ENCODE peak calls at places on chromosomes 2 and 18, in ten cellular contexts. One of them, this sample, is unnamed.
A peak's percentile ranks its signal among the peaks of the same experiment; 100 is the strongest.

GRCh38 chr2:214465386-214466146 is 54.7 kb downstream of the VWC2L start:
- DNase-seq in hepatocyte: peak; percentile 28
- DNase-seq in endothelial cell of umbilical vein: no peak
- DNase-seq in CD4-positive, CD25-positive, alpha-beta regulatory T cell: no peak
- DNase-seq in fibroblast of lung: no peak
- DNase-seq in tibial artery: peak; percentile 77
- DNase-seq in heart left ventricle: peak; percentile 74
- DNase-seq in CD8-positive, alpha-beta memory T cell: no peak
- DNase-seq in HCT116: no peak
- DNase-seq in RWPE2: no peak
- DNase-seq in this sample: no peak

GRCh38 chr2:241636983-241637232 is at the start of gene THAP4:
- DNase-seq in hepatocyte: peak; percentile 87
- DNase-seq in endothelial cell of umbilical vein: no peak
- DNase-seq in CD4-positive, CD25-positive, alpha-beta regulatory T cell: peak; percentile 51
- DNase-seq in fibroblast of lung: no peak
- DNase-seq in tibial artery: peak; percentile 79
- DNase-seq in heart left ventricle: peak; percentile 81
- DNase-seq in CD8-positive, alpha-beta memory T cell: no peak
- DNase-seq in HCT116: no peak
- DNase-seq in RWPE2: no peak
- DNase-seq in this sample: peak; percentile 31

GRCh38 chr18:46152808-46153617 is 48.8 kb downstream of the HAUS1 start:
- DNase-seq in hepatocyte: no peak
- DNase-seq in endothelial cell of umbilical vein: no peak
- DNase-seq in CD4-positive, CD25-positive, alpha-beta regulatory T cell: no peak
- DNase-seq in fibroblast of lung: no peak
- DNase-seq in tibial artery: no peak
- DNase-seq in heart left ventricle: no peak
- DNase-seq in CD8-positive, alpha-beta memory T cell: no peak
- DNase-seq in HCT116: no peak
- DNase-seq in RWPE2: peak; percentile 89
- DNase-seq in this sample: no peak

GRCh38 chr2:222319576-222320440 is 21.0 kb upstream of the PAX3 start:
- DNase-seq in hepatocyte: peak; percentile 54
- DNase-seq in endothelial cell of umbilical vein: no peak
- DNase-seq in CD4-positive, CD25-positive, alpha-beta regulatory T cell: no peak
- DNase-seq in fibroblast of lung: no peak
- DNase-seq in tibial artery: no peak
- DNase-seq in heart left ventricle: peak; percentile 49
- DNase-seq in CD8-positive, alpha-beta memory T cell: no peak
- DNase-seq in HCT116: no peak
- DNase-seq in RWPE2: peak; percentile 42
- DNase-seq in this sample: peak; percentile 43

GRCh38 chr2:71669628-71670429 is 216.5 kb downstream of the DYSF start:
- DNase-seq in hepatocyte: no peak
- DNase-seq in endothelial cell of umbilical vein: no peak
- DNase-seq in CD4-positive, CD25-positive, alpha-beta regulatory T cell: no peak
- DNase-seq in fibroblast of lung: no peak
- DNase-seq in tibial artery: peak; percentile 42
- DNase-seq in heart left ventricle: no peak
- DNase-seq in CD8-positive, alpha-beta memory T cell: no peak
- DNase-seq in HCT116: no peak
- DNase-seq in RWPE2: no peak
- DNase-seq in this sample: no peak

GRCh38 chr2:231795525-231796327 is 9.5 kb downstream of the COPS7B start:
- DNase-seq in hepatocyte: peak; percentile 70
- DNase-seq in endothelial cell of umbilical vein: peak; percentile 89
- DNase-seq in CD4-positive, CD25-positive, alpha-beta regulatory T cell: no peak
- DNase-seq in fibroblast of lung: peak; percentile 69
- DNase-seq in tibial artery: no peak
- DNase-seq in heart left ventricle: no peak
- DNase-seq in CD8-positive, alpha-beta memory T cell: no peak
- DNase-seq in HCT116: peak; percentile 81
- DNase-seq in RWPE2: no peak
- DNase-seq in this sample: peak; percentile 30

GRCh38 chr2:217829420-217829819 is 173.4 kb downstream of the TNS1 start:
- DNase-seq in hepatocyte: no peak
- DNase-seq in endothelial cell of umbilical vein: no peak
- DNase-seq in CD4-positive, CD25-positive, alpha-beta regulatory T cell: no peak
- DNase-seq in fibroblast of lung: no peak
- DNase-seq in tibial artery: no peak
- DNase-seq in heart left ventricle: peak; percentile 29
- DNase-seq in CD8-positive, alpha-beta memory T cell: no peak
- DNase-seq in HCT116: no peak
- DNase-seq in RWPE2: no peak
- DNase-seq in this sample: no peak

GRCh38 chr2:207143131-207143473 is 22.6 kb downstream of the KLF7 start:
- DNase-seq in hepatocyte: no peak
- DNase-seq in endothelial cell of umbilical vein: no peak
- DNase-seq in CD4-positive, CD25-positive, alpha-beta regulatory T cell: no peak
- DNase-seq in fibroblast of lung: no peak
- DNase-seq in tibial artery: no peak
- DNase-seq in heart left ventricle: no peak
- DNase-seq in CD8-positive, alpha-beta memory T cell: no peak
- DNase-seq in HCT116: no peak
- DNase-seq in RWPE2: no peak
- DNase-seq in this sample: no peak

GRCh38 chr18:5890261-5890605 is 5.1 kb downstream of the TMEM200C start:
- DNase-seq in hepatocyte: no peak
- DNase-seq in endothelial cell of umbilical vein: no peak
- DNase-seq in CD4-positive, CD25-positive, alpha-beta regulatory T cell: no peak
- DNase-seq in fibroblast of lung: no peak
- DNase-seq in tibial artery: peak; percentile 57
- DNase-seq in heart left ventricle: peak; percentile 31
- DNase-seq in CD8-positive, alpha-beta memory T cell: peak; percentile 7
- DNase-seq in HCT116: no peak
- DNase-seq in RWPE2: no peak
- DNase-seq in this sample: no peak

GRCh38 chr2:10120938-10121574 is 1.5 kb upstream of the RRM2 start:
- DNase-seq in hepatocyte: peak; percentile 46
- DNase-seq in endothelial cell of umbilical vein: no peak
- DNase-seq in CD4-positive, CD25-positive, alpha-beta regulatory T cell: no peak
- DNase-seq in fibroblast of lung: peak; percentile 32
- DNase-seq in tibial artery: no peak
- DNase-seq in heart left ventricle: no peak
- DNase-seq in CD8-positive, alpha-beta memory T cell: no peak
- DNase-seq in HCT116: no peak
- DNase-seq in RWPE2: no peak
- DNase-seq in this sample: no peak

GRCh38 chr2:71082402-71083252 is 14.2 kb downstream of the NAGK start:
- DNase-seq in hepatocyte: no peak
- DNase-seq in endothelial cell of umbilical vein: no peak
- DNase-seq in CD4-positive, CD25-positive, alpha-beta regulatory T cell: no peak
- DNase-seq in fibroblast of lung: no peak
- DNase-seq in tibial artery: no peak
- DNase-seq in heart left ventricle: no peak
- DNase-seq in CD8-positive, alpha-beta memory T cell: no peak
- DNase-seq in HCT116: no peak
- DNase-seq in RWPE2: no peak
- DNase-seq in this sample: no peak

GRCh38 chr18:36153771-36154170 is 24.1 kb downstream of the ELP2 start:
- DNase-seq in hepatocyte: no peak
- DNase-seq in endothelial cell of umbilical vein: no peak
- DNase-seq in CD4-positive, CD25-positive, alpha-beta regulatory T cell: no peak
- DNase-seq in fibroblast of lung: no peak
- DNase-seq in tibial artery: no peak
- DNase-seq in heart left ventricle: no peak
- DNase-seq in CD8-positive, alpha-beta memory T cell: no peak
- DNase-seq in HCT116: no peak
- DNase-seq in RWPE2: no peak
- DNase-seq in this sample: no peak

GRCh38 chr2:27185331-27186026 is 26.4 kb upstream of the ATRAID start:
- DNase-seq in hepatocyte: peak; percentile 19
- DNase-seq in endothelial cell of umbilical vein: no peak
- DNase-seq in CD4-positive, CD25-positive, alpha-beta regulatory T cell: no peak
- DNase-seq in fibroblast of lung: peak; percentile 88
- DNase-seq in tibial artery: peak; percentile 84
- DNase-seq in heart left ventricle: no peak
- DNase-seq in CD8-positive, alpha-beta memory T cell: no peak
- DNase-seq in HCT116: no peak
- DNase-seq in RWPE2: no peak
- DNase-seq in this sample: peak; percentile 89

GRCh38 chr2:101829429-101829828 is 131.9 kb downstream of the MAP4K4 start:
- DNase-seq in hepatocyte: no peak
- DNase-seq in endothelial cell of umbilical vein: no peak
- DNase-seq in CD4-positive, CD25-positive, alpha-beta regulatory T cell: no peak
- DNase-seq in fibroblast of lung: no peak
- DNase-seq in tibial artery: no peak
- DNase-seq in heart left ventricle: no peak
- DNase-seq in CD8-positive, alpha-beta memory T cell: no peak
- DNase-seq in HCT116: no peak
- DNase-seq in RWPE2: no peak
- DNase-seq in this sample: no peak

DNA sequence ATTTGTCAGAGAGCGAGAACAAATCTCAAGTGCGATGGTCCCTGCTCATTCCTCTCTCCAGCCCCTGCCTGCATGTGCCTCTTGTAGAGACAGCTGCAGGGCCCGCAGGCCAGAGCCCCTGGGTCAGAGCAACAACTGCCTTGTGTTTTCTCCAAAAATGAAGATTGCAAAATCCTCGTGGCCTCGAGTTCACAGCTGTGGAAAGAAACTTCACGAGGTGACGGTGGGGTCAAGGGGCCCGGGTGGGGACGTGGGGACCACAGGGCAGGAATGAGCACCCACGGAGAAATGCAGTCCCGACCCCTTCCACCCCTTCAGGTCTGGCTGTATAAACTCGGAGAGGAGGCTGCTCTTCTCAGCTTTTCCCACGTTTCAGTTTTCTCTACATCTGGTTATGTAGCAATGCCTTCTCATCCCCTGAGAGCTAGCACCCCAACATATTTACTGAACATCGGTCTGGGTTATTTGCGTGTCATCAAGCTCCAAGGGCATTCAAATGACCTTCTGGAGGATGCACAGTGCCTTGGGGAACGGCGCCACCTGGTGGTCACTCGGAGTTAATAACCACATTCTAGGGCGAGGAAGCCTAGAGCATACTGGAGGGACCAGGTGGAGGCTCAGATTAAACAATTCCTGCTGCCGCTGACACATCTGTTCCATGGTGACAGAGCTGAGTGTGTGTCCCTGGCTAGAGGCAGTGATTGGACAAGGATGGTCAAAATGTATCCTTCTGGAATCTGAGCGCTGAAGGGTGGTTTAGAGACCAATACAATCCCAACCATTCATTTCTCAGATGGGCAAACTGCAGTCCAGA is 91.4 kb upstream of the CYRIA start:
- DNase-seq in hepatocyte: peak; percentile 85
- DNase-seq in endothelial cell of umbilical vein: peak; percentile 67
- DNase-seq in CD4-positive, CD25-positive, alpha-beta regulatory T cell: peak; percentile 7
- DNase-seq in fibroblast of lung: peak; percentile 76
- DNase-seq in tibial artery: peak; percentile 77
- DNase-seq in heart left ventricle: peak; percentile 80
- DNase-seq in CD8-positive, alpha-beta memory T cell: peak; percentile 23
- DNase-seq in HCT116: peak; percentile 37
- DNase-seq in RWPE2: no peak
- DNase-seq in this sample: peak; percentile 72
- H3K27ac ChIP-seq in hepatocyte: no peak overlapping the region
- H3K27ac ChIP-seq in endothelial cell of umbilical vein: no peak overlapping the region
- H3K27ac ChIP-seq in CD4-positive, CD25-positive, alpha-beta regulatory T cell: no peak overlapping the region
- H3K27ac ChIP-seq in fibroblast of lung: no peak overlapping the region
- H3K27ac ChIP-seq in tibial artery: no peak overlapping the region
- H3K27ac ChIP-seq in heart left ventricle: peak overlapping the region; percentile 50
- H3K27ac ChIP-seq in CD8-positive, alpha-beta memory T cell: no peak overlapping the region
- H3K27ac ChIP-seq in HCT116: no peak overlapping the region
- H3K27ac ChIP-seq in RWPE2: no peak overlapping the region
- H3K27ac ChIP-seq in this sample: no peak overlapping the region

GRCh38 chr2:200221055-200221692 is 85.3 kb upstream of the SPATS2L start:
- DNase-seq in hepatocyte: peak; percentile 69
- DNase-seq in endothelial cell of umbilical vein: no peak
- DNase-seq in CD4-positive, CD25-positive, alpha-beta regulatory T cell: no peak
- DNase-seq in fibroblast of lung: no peak
- DNase-seq in tibial artery: no peak
- DNase-seq in heart left ventricle: no peak
- DNase-seq in CD8-positive, alpha-beta memory T cell: no peak
- DNase-seq in HCT116: no peak
- DNase-seq in RWPE2: no peak
- DNase-seq in this sample: no peak
- H3K4me3 ChIP-seq in hepatocyte: no peak overlapping the region
- H3K4me3 ChIP-seq in endothelial cell of umbilical vein: no peak overlapping the region
- H3K4me3 ChIP-seq in CD4-positive, CD25-positive, alpha-beta regulatory T cell: no peak overlapping the region
- H3K4me3 ChIP-seq in fibroblast of lung: no peak overlapping the region
- H3K4me3 ChIP-seq in tibial artery: no peak overlapping the region
- H3K4me3 ChIP-seq in heart left ventricle: no peak overlapping the region
- H3K4me3 ChIP-seq in CD8-positive, alpha-beta memory T cell: no peak overlapping the region
- H3K4me3 ChIP-seq in HCT116: no peak overlapping the region
- H3K4me3 ChIP-seq in RWPE2: no peak overlapping the region
- H3K4me3 ChIP-seq in this sample: no peak overlapping the region

DNA sequence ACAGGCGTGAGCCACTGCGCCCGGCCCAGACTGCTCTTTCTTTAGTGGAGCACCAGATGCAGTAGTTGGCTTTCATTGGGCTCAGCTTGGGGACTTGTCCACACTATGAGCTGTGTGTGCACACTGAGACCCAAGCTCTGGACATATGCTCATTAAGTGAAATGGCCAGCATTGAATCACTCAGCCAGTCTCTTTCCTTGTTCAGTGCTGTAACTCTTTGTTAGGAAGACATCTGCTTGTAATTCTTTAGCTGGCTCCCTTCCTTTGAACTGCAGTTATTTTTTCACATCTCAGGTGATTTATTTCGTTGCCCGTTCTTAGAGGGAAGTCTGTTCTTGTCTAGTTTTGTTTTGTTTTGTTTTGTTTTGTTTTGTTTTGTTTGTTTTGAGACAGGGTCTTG is 70.5 kb downstream of the CAB39 start:
- DNase-seq in hepatocyte: no peak
- DNase-seq in endothelial cell of umbilical vein: no peak
- DNase-seq in CD4-positive, CD25-positive, alpha-beta regulatory T cell: no peak
- DNase-seq in fibroblast of lung: no peak
- DNase-seq in tibial artery: no peak
- DNase-seq in heart left ventricle: no peak
- DNase-seq in CD8-positive, alpha-beta memory T cell: no peak
- DNase-seq in HCT116: no peak
- DNase-seq in RWPE2: no peak
- DNase-seq in this sample: no peak
- H3K27ac ChIP-seq in hepatocyte: no peak overlapping the region
- H3K27ac ChIP-seq in endothelial cell of umbilical vein: no peak overlapping the region
- H3K27ac ChIP-seq in CD4-positive, CD25-positive, alpha-beta regulatory T cell: no peak overlapping the region
- H3K27ac ChIP-seq in fibroblast of lung: no peak overlapping the region
- H3K27ac ChIP-seq in tibial artery: no peak overlapping the region
- H3K27ac ChIP-seq in heart left ventricle: no peak overlapping the region
- H3K27ac ChIP-seq in CD8-positive, alpha-beta memory T cell: no peak overlapping the region
- H3K27ac ChIP-seq in HCT116: peak overlapping the region; percentile 69
- H3K27ac ChIP-seq in RWPE2: no peak overlapping the region
- H3K27ac ChIP-seq in this sample: no peak overlapping the region

GRCh38 chr18:24396082-24396623 is 1.5 kb downstream of the OSBPL1A start:
- DNase-seq in hepatocyte: no peak
- DNase-seq in endothelial cell of umbilical vein: no peak
- DNase-seq in CD4-positive, CD25-positive, alpha-beta regulatory T cell: no peak
- DNase-seq in fibroblast of lung: peak; percentile 14
- DNase-seq in tibial artery: no peak
- DNase-seq in heart left ventricle: no peak
- DNase-seq in CD8-positive, alpha-beta memory T cell: no peak
- DNase-seq in HCT116: no peak
- DNase-seq in RWPE2: no peak
- DNase-seq in this sample: no peak
- H3K4me3 ChIP-seq in hepatocyte: peak overlapping the region; percentile 57
- H3K4me3 ChIP-seq in endothelial cell of umbilical vein: no peak overlapping the region
- H3K4me3 ChIP-seq in CD4-positive, CD25-positive, alpha-beta regulatory T cell: no peak overlapping the region
- H3K4me3 ChIP-seq in fibroblast of lung: no peak overlapping the region
- H3K4me3 ChIP-seq in tibial artery: no peak overlapping the region
- H3K4me3 ChIP-seq in heart left ventricle: no peak overlapping the region
- H3K4me3 ChIP-seq in CD8-positive, alpha-beta memory T cell: no peak overlapping the region
- H3K4me3 ChIP-seq in HCT116: peak overlapping the region; percentile 66
- H3K4me3 ChIP-seq in RWPE2: no peak overlapping the region
- H3K4me3 ChIP-seq in this sample: peak overlapping the region; percentile 72

This sample was measured in HL-60.